ENCODE peak calls at places on chromosomes 13 and 19, in eight cellular contexts. T is GM12865; D is PC-9; S is T follicular helper cell; R is stimulated activated CD8-positive, alpha-beta memory T cell treated with anti-CD3 and anti-CD28 coated beads, Interleukin-7, amount 100 ng/mL, for 24 hours; K is COR-L47; O is endothelial cell; E is iris pigment epithelial cell. N is an unnamed sample.

GRCh38 chr19:29622191-29623070 is 16.3 kb downstream of the POP4 start:
- DNase-seq in E (peak), S (no peak), T (peak), K (no peak), D (no peak), O (no peak), R (no peak), N (no peak)

GRCh38 chr13:93180376-93180966 is 46.1 kb upstream of the GPC6 start:
- DNase-seq in R (no peak), E (peak), O (no peak), K (no peak), S (no peak), D (no peak), T (no peak), N (no peak)

GRCh38 chr19:53055117-53055516 is 10.6 kb downstream of the ERVV-2 start:
- DNase-seq in O (no peak), R (no peak), E (peak), D (peak), K (no peak), T (no peak), S (no peak), N (peak)

GRCh38 chr19:32691952-32692726 is 518 bp downstream of the NUDT19 start:
- DNase-seq in R (no peak), E (peak), O (peak), D (peak), K (no peak), T (peak), S (no peak), N (no peak)

GRCh38 chr13:113888701-113889330 is 24.9 kb upstream of the GAS6 start:
- DNase-seq in S (no peak), E (no peak), K (no peak), T (no peak), R (no peak), D (no peak), O (no peak), N (no peak)

GRCh38 chr13:94674609-94675348 is 37.6 kb downstream of the SOX21 start:
- DNase-seq in K (peak), O (peak), R (peak), D (peak), E (peak), T (peak), S (peak), N (no peak)

GRCh38 chr19:37817180-37817911 is 38.0 kb upstream of the ZNF573 start:
- DNase-seq in K (no peak), O (no peak), D (no peak), E (peak), S (no peak), T (no peak), R (peak), N (no peak)

GRCh38 chr19:1122972-1123363 is 19.2 kb downstream of the GPX4 start:
- DNase-seq in D (peak), E (peak), S (no peak), T (peak), O (peak), K (no peak), R (peak), N (no peak)

GRCh38 chr19:11191273-11191755 is 6.0 kb downstream of the KANK2 start:
- DNase-seq in S (no peak), O (no peak), R (no peak), K (no peak), T (peak), E (peak), D (peak), N (no peak)

GRCh38 chr13:33123066-33123940 is 107.1 kb downstream of the KL start:
- DNase-seq in T (no peak), E (peak), D (no peak), R (no peak), K (peak), O (no peak), S (no peak), N (no peak)

GRCh38 chr19:4567584-4568071 is 8.1 kb upstream of the SEMA6B start:
- DNase-seq in K (no peak), E (peak), D (peak), R (peak), T (peak), O (peak), S (peak), N (no peak)

GRCh38 chr13:111202745-111203144 is 87.6 kb downstream of the ARHGEF7 start:
- DNase-seq in S (no peak), R (no peak), D (no peak), E (peak), O (no peak), T (peak), K (peak), N (no peak)

GRCh38 chr13:31790992-31791391 is 51.7 kb downstream of the RXFP2 start:
- DNase-seq in K (no peak), E (no peak), D (no peak), R (no peak), O (no peak), S (no peak), T (no peak), N (no peak)

GRCh38 chr13:76596216-76596615 is 290.0 kb downstream of the KCTD12 start:
- DNase-seq in K (no peak), D (no peak), S (no peak), R (no peak), T (no peak), E (peak), O (no peak), N (no peak)

GRCh38 chr13:50426932-50427331 is 411.7 kb downstream of the KCNRG start:
- DNase-seq in S (no peak), K (peak), O (no peak), R (no peak), T (no peak), D (no peak), E (no peak), N (no peak)

GRCh38 chr19:11737964-11738745 is 591 bp downstream of the ZNF823 start:
- DNase-seq in S (no peak), T (peak), E (peak), R (peak), K (no peak), O (peak), D (peak), N (no peak)

GRCh38 chr13:100100115-100100879 is 11.4 kb downstream of the PCCA start:
- DNase-seq in E (peak), O (no peak), T (no peak), K (peak), D (no peak), S (no peak), R (no peak), N (peak)

GRCh38 chr13:101146101-101146898 is 270.0 kb downstream of the NALCN start:
- DNase-seq in D (no peak), R (no peak), E (no peak), K (no peak), S (no peak), O (no peak), T (no peak), N (no peak)

GRCh38 chr19:45717983-45718650 is 12.6 kb downstream of the FBXO46 start:
- DNase-seq in R (no peak), E (no peak), S (no peak), T (no peak), O (no peak), D (no peak), K (no peak), N (no peak)

GRCh38 chr13:40503026-40503425 is 163.4 kb downstream of the FOXO1 start:
- DNase-seq in O (no peak), D (no peak), K (no peak), E (no peak), R (no peak), T (no peak), S (no peak), N (no peak)

GRCh38 chr13:85503797-85504196 is 295.4 kb downstream of the SLITRK6 start:
- DNase-seq in T (no peak), R (no peak), K (no peak), O (no peak), E (peak), S (no peak), D (no peak), N (peak)

GRCh38 chr19:14544977-14545715 is 15.8 kb downstream of the TECR start:
- DNase-seq in T (no peak), R (no peak), S (no peak), D (no peak), K (peak), E (peak), O (no peak), N (no peak)

GRCh38 chr13:23617551-23618014 is 47.4 kb downstream of the TNFRSF19 start:
- DNase-seq in O (no peak), D (no peak), T (no peak), S (no peak), K (no peak), R (no peak), E (peak), N (no peak)

GRCh38 chr19:48698046-48698445 is 2.3 kb downstream of the FUT2 start:
- DNase-seq in K (no peak), E (peak), D (peak), O (no peak), T (no peak), R (no peak), S (no peak), N (no peak)

GRCh38 chr19:17943284-17944221 is 10.7 kb downstream of the CCDC124 start:
- DNase-seq in S (no peak), E (no peak), O (no peak), K (no peak), R (no peak), T (no peak), D (no peak), N (no peak)

GRCh38 chr19:11612816-11613511 is 15.7 kb downstream of the ZNF627 start:
- DNase-seq in S (no peak), D (no peak), R (no peak), T (no peak), E (no peak), K (no peak), O (no peak), N (no peak)